ENCODE peak calls at places on chromosomes 16 and 17, in nine cellular contexts. R is stomach, M is HCT116, E is K562, C is GM12891, Y is HL-60, V is prostate gland, A is GM23338, X is GM12892. Q is an unnamed sample.

GRCh38 chr16:77288222-77288621 is 89.0 kb downstream of the SYCE1L start:
- DNase-seq in X (no peak), V (no peak), R (no peak), Y (no peak), C (no peak), E (no peak), A (no peak), M (no peak), Q (no peak)

GRCh38 chr16:21104124-21104860 is 46.4 kb downstream of the DNAH3 start:
- DNase-seq in V (no peak), A (no peak), C (no peak), M (no peak), E (no peak), X (no peak), Y (no peak), R (no peak), Q (no peak)

GRCh38 chr17:20206068-20206467 is 196.9 kb downstream of the SPECC1 start:
- DNase-seq in Y (no peak), V (peak), C (no peak), A (no peak), M (no peak), X (no peak), E (peak), R (no peak), Q (no peak)

GRCh38 chr17:35731239-35731931 is at the start of gene RASL10B:
- DNase-seq in R (peak), M (no peak), E (peak), C (peak), A (peak), V (peak), X (no peak), Y (peak), Q (peak)

GRCh38 chr17:5049314-5049819 is 14.1 kb upstream of the SLC52A1 start:
- DNase-seq in E (no peak), A (no peak), R (peak), C (no peak), X (no peak), V (no peak), M (no peak), Y (no peak), Q (peak)

GRCh38 chr16:89811321-89811720 is 5.1 kb downstream of the FANCA start:
- DNase-seq in X (no peak), M (no peak), V (no peak), R (no peak), A (no peak), E (no peak), C (no peak), Y (no peak), Q (no peak)

GRCh38 chr16:65618335-65618734 is 496.5 kb upstream of the CDH11 start:
- DNase-seq in C (no peak), A (no peak), Y (no peak), E (no peak), X (no peak), V (no peak), M (no peak), R (no peak), Q (no peak)

GRCh38 chr17:40903129-40903847 is 18.2 kb upstream of the KRT20 start:
- DNase-seq in V (peak), E (peak), R (peak), Y (no peak), M (peak), A (no peak), X (no peak), C (no peak), Q (peak)

GRCh38 chr16:26645629-26646028 is 421.1 kb upstream of the C16orf82 start:
- DNase-seq in E (peak), Y (no peak), M (no peak), X (no peak), C (no peak), A (peak), R (no peak), V (no peak), Q (no peak)

GRCh38 chr17:46782250-46782953 is 36.1 kb downstream of the WNT3 start:
- DNase-seq in R (peak), M (no peak), C (no peak), X (no peak), Y (peak), V (no peak), E (peak), A (peak), Q (peak)

GRCh38 chr16:10743227-10743609 is 424 bp upstream of the NUBP1 start:
- DNase-seq in E (no peak), C (no peak), Y (no peak), V (no peak), X (no peak), R (no peak), M (no peak), A (no peak), Q (no peak)

GRCh38 chr16:56109205-56109604 is 82.1 kb upstream of the GNAO1 start:
- DNase-seq in Y (no peak), X (no peak), E (no peak), V (no peak), M (no peak), A (no peak), R (no peak), C (no peak), Q (no peak)

GRCh38 chr16:17105239-17105721 is 365.5 kb downstream of the XYLT1 start:
- DNase-seq in A (peak), M (no peak), V (no peak), X (no peak), C (no peak), Y (no peak), E (no peak), R (no peak), Q (no peak)

GRCh38 chr17:40290629-40291296 is 3.1 kb downstream of the CDC6 start:
- DNase-seq in E (peak), Y (peak), X (no peak), C (no peak), A (peak), V (peak), M (peak), R (peak), Q (peak)

GRCh38 chr16:763386-763785 is 2.9 kb downstream of the MSLN start:
- DNase-seq in V (no peak), A (no peak), M (no peak), Y (no peak), X (no peak), R (no peak), C (no peak), E (no peak), Q (no peak)

GRCh38 chr16:57479422-57480126 is 6.7 kb downstream of the DOK4 start:
- DNase-seq in E (no peak), V (no peak), R (peak), A (peak), M (no peak), Y (no peak), C (no peak), X (no peak), Q (peak)

GRCh38 chr17:66716236-66717026 is 118.5 kb upstream of the CACNG5 start:
- DNase-seq in V (no peak), Y (no peak), E (no peak), C (no peak), M (no peak), A (peak), X (no peak), R (no peak), Q (no peak)

GRCh38 chr16:1978476-1979120 is 2.7 kb downstream of the NOXO1 start:
- DNase-seq in E (no peak), A (peak), Y (no peak), M (no peak), R (no peak), X (no peak), C (no peak), V (peak), Q (no peak)

GRCh38 chr16:23874613-23875294 is 39.0 kb downstream of the PRKCB start:
- DNase-seq in C (no peak), R (no peak), A (no peak), V (no peak), E (no peak), Y (no peak), X (no peak), M (no peak), Q (no peak)

GRCh38 chr16:22198547-22199293 is 7.4 kb upstream of the EEF2K start:
- DNase-seq in X (no peak), Y (no peak), V (no peak), M (no peak), E (peak), C (no peak), R (no peak), A (no peak), Q (no peak)

GRCh38 chr16:55136356-55136755 is 187.6 kb upstream of the IRX6 start:
- DNase-seq in X (no peak), E (no peak), A (no peak), C (no peak), M (no peak), Y (no peak), V (no peak), R (no peak), Q (no peak)

GRCh38 chr17:49676276-49676868 is 1.5 kb downstream of the SPOP start:
- DNase-seq in Y (peak), M (no peak), E (peak), A (peak), C (peak), X (peak), V (no peak), R (no peak), Q (peak)

GRCh38 chr16:85901110-85901509 is 2.1 kb downstream of the IRF8 start:
- DNase-seq in A (no peak), X (no peak), Y (no peak), R (no peak), V (no peak), C (no peak), E (no peak), M (no peak), Q (no peak)

GRCh38 chr16:14354561-14355351 is 275.3 kb downstream of the PARN start:
- DNase-seq in X (no peak), R (no peak), Y (no peak), V (no peak), M (no peak), A (no peak), C (peak), E (no peak), Q (no peak)

GRCh38 chr16:11316331-11317015 is 28.8 kb upstream of the RMI2 start:
- DNase-seq in X (no peak), M (no peak), V (no peak), A (peak), E (no peak), C (no peak), Y (no peak), R (no peak), Q (no peak)

GRCh38 chr17:419073-419735 is 66.6 kb upstream of the RPH3AL start:
- DNase-seq in M (no peak), R (no peak), X (no peak), A (no peak), Y (no peak), V (no peak), E (no peak), C (no peak), Q (peak)

GRCh38 chr17:36545093-36545464 is 360 bp downstream of the GGNBP2 start:
- DNase-seq in V (no peak), Y (no peak), X (no peak), C (no peak), E (no peak), A (no peak), R (no peak), M (no peak), Q (no peak)

GRCh38 chr17:66548659-66549311 is 246.4 kb downstream of the PRKCA start:
- DNase-seq in E (no peak), R (no peak), V (no peak), X (no peak), M (no peak), Y (no peak), A (no peak), C (no peak), Q (no peak)

GRCh38 chr16:72991645-72992044 is 56.3 kb downstream of the ZFHX3 start:
- DNase-seq in Y (no peak), E (no peak), M (no peak), A (no peak), C (no peak), V (no peak), R (no peak), X (no peak), Q (no peak)

GRCh38 chr17:41917192-41917591 is 1.6 kb downstream of the ACLY start:
- DNase-seq in A (no peak), C (no peak), Y (no peak), M (no peak), V (peak), X (no peak), E (no peak), R (no peak), Q (no peak)

GRCh38 chr17:27577124-27577761 is 53.7 kb upstream of the LGALS9 start:
- DNase-seq in R (no peak), X (no peak), V (no peak), Y (no peak), M (no peak), E (peak), A (no peak), C (no peak), Q (no peak)

GRCh38 chr16:84819644-84820304 is at the start of gene CRISPLD2:
- DNase-seq in V (peak), Y (peak), A (peak), C (peak), M (peak), X (peak), E (peak), R (peak), Q (peak)

DNA sequence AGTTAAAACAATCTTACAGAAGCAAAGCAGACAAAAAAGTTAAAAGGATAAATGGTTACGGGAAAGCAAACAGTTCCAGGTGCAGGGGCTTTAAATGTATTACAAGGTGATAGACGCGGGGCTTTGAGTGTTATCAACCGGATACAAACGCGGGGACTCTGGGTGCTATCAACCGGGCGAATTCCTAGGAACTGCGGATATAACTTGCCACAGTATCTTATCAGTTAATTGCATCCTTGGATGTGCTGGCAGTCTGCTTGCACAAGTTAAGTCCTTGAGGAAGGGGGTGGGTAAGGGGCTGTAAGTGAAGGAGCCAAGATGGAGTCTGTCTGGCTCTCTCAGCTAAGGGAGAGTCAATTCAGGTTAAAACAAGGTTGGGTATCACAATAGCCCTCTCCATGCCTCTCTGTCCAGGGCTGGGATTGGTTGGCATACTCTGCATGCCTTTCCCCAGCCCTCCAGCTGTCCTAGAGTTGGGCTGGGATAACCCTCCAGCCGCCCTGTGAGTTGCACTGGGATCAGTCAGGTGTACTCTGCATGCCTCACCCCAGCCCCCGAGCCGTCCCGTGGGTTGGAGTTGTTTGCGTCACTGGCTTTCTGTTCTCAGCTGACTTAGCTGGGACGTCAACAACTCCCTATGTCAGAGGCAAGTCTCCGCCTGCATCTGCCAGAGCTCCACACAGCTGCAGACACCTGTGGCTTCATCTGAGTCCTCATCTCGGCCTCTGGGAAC is 40.9 kb downstream of the TMEM235 start:
- DNase-seq in C (no peak), M (no peak), Y (peak), X (no peak), R (peak), V (peak), E (peak), A (peak), Q (peak)
- TF ChIP-seq POLR2AphosphoS5 in C (no peak), M (no peak), Y (no peak), X (no peak), R (peak), V (peak), E (peak), A (no peak), Q (peak)

DNA sequence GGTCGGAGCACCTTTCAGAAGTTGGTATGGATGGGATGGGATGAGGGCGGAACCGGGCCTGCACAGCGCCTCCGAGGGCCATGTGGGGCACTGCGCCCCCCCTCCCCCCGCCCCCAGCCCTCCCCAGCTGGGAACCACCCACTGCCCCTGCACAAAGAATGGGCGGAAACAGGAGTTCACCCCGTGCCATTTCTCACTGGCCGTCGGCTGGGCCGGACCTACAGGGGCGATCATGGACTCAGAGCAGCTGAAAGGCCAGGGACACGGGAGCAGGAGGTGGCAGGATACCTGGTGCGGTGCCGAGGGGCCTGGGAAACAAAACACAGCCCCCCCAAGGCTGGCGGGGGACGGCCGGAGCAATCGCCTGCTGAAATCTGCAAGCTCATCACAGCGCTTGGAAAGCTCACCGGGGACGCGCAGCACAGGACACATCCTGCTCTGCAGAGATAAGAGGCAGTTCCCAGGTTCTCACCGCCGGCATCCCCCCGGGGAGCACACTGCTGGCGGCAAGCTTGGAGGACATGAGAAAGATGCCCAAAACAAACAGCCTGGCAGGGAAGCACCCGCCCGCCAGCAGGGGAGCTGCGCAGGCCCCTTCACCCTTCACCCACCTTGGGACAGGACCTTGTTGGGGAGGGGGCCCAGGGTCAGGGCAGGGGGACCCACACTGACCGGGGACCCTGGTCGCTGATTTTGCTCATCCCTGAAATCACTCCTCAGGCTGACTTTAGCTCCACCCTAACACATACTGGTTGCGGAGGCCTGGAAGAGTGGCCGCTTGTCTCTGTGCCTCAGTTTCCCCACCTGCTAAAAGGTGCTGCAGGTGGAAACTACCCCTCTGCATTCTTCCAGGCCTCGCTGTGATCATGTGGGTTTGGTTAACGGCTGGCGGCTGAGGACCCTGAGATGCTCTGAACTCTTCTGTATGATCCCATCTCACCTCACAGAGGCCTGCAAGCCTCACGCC is 263.9 kb downstream of the C16orf95 start:
- DNase-seq in Y (no peak), M (no peak), E (peak), V (no peak), X (no peak), A (peak), C (no peak), R (no peak), Q (no peak)
- TF ChIP-seq POLR2AphosphoS5 in Y (no peak), M (no peak), E (peak), V (no peak), X (no peak), A (peak), C (no peak), R (no peak), Q (no peak)

DNA sequence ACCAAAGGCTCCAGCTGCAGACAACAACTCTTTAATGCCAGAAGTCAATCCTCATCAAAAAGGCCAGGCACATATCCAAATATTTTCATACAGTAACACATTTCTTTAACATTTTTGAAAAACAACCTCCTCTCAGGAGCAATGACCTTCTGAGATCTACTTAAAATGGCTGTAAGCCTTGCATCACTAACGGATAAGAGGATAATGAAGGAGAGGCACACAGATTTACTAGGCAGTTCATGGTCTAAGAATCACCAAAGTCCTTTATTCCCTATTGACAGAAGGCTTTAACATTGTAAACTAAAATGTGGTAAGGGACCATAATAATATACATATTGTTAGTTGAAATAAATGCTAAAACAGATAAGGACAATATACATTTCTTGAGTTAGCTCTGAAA is 114.7 kb downstream of the USP32 start:
- DNase-seq in V (no peak), A (no peak), R (no peak), Y (no peak), X (no peak), C (no peak), E (no peak), M (no peak), Q (no peak)
- TF ChIP-seq POLR2AphosphoS5 in V (no peak), A (no peak), R (no peak), Y (no peak), X (no peak), C (no peak), E (no peak), M (no peak), Q (no peak)

GRCh38 chr17:81524063-81524864 is 3.9 kb upstream of the FSCN2 start:
- DNase-seq in A (no peak), Y (no peak), R (no peak), X (no peak), M (no peak), C (no peak), V (no peak), E (no peak), Q (no peak)
- TF ChIP-seq POLR2AphosphoS5 in A (no peak), Y (no peak), R (no peak), X (no peak), M (no peak), C (no peak), V (no peak), E (no peak), Q (no peak)

DNA sequence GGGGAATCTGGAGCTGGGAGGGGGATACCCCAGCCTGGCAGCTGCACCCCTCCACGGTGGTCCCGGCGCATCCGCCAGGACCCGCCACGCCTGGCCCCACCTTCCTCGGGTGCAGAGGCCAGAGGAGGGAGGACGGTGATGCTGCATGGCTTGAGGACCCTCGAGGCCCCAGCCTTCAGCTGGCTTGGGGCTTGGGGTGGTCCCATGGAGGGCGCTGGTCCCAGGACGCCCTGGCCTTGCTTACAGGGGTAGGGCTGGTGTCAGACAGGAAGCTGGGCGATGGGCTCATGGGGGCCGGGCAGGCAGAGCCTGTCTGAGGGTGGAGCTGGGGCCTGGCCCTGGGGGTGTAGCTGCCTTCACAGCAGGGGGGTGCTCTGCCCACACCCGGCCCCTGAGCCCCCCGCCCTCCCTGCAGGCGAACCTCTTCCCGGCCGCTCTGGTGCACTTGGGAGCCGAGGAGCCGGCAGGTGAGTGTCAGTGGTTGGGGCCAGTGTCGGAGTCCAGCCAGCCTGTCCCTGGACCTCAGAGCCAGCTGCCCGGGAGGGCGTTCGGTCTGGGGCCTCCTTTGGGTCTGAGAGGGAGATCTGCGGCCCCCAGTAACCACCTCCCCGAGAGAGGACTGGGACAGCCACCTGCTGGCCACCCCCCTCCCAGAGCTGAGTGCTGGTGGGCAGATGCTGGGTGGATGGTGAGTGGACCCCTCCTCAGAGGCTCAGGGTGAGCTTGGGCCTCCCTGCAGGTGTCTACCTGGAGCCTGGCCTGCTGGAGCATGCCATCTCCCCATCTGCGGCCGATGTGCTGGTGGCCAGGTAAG is 6.4 kb downstream of the CENPX start:
- DNase-seq in Y (no peak), A (no peak), M (no peak), V (no peak), E (no peak), X (no peak), C (no peak), R (no peak), Q (no peak)
- TF ChIP-seq POLR2AphosphoS5 in Y (no peak), A (no peak), M (no peak), V (no peak), E (no peak), X (no peak), C (no peak), R (no peak), Q (no peak)

DNA sequence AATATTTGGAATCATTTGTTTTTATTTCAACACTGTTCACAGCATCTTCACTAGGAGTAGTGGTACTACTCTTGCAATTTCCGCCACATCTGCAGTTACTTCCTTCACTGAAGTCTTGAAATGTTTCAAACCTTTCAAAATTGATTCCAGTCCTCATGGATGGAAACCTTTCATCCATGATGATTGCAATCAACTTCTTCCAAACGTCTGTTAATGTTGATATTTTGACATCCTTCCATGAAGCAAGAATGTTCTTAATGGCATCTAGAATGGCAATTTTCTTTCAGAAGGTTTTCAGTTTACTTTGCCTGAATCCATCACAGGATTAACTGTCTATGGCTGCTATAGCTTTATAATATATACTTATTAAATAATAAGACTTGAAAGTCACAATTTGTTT is 736.8 kb upstream of the CA10 start:
- DNase-seq in X (no peak), C (no peak), A (no peak), Y (no peak), V (no peak), R (no peak), E (no peak), M (no peak), Q (no peak)
- TF ChIP-seq POLR2AphosphoS5 in X (no peak), C (no peak), A (no peak), Y (no peak), V (no peak), R (no peak), E (no peak), M (no peak), Q (no peak)

Q was measured in transverse colon.